ENCODE peak calls at places on chromosomes 3 and 15, in six cellular contexts. R is H1, X is K562, N is GM12878, S is HepG2, G is GM12892. M is an unnamed sample.

GRCh38 chr15:40286061-40286532 is 3.2 kb upstream of the ANKRD63 start:
- DNase-seq in N (no peak), G (no peak), S (no peak), X (no peak), R (no peak), M (no peak)

GRCh38 chr15:92848852-92849598 is 51.1 kb upstream of the CHD2 start:
- DNase-seq in R (no peak), G (peak), X (peak), N (peak), S (no peak), M (no peak)

GRCh38 chr15:65757256-65757655 is 34.8 kb downstream of the DENND4A start:
- DNase-seq in X (peak), N (no peak), R (no peak), G (no peak), S (peak), M (no peak)

GRCh38 chr15:63260786-63261185 is 16.6 kb upstream of the APH1B start:
- DNase-seq in R (no peak), N (no peak), X (no peak), G (no peak), S (peak), M (no peak)

GRCh38 chr3:44865272-44866005 is 3.7 kb downstream of the TMEM42 start:
- DNase-seq in S (no peak), N (no peak), X (no peak), G (no peak), R (no peak), M (no peak)

GRCh38 chr15:47523669-47524068 is 193.6 kb upstream of the SEMA6D start:
- DNase-seq in G (no peak), N (no peak), X (no peak), S (no peak), R (no peak), M (no peak)

GRCh38 chr3:98692787-98693473 is 70.2 kb upstream of the ST3GAL6 start:
- DNase-seq in G (no peak), X (no peak), S (peak), R (no peak), N (no peak), M (no peak)

GRCh38 chr3:183507551-183507950 is 48.0 kb downstream of the KLHL6 start:
- DNase-seq in S (no peak), G (no peak), R (no peak), X (no peak), N (no peak), M (no peak)

GRCh38 chr3:45199837-45200648 is 26.0 kb downstream of the TMEM158 start:
- DNase-seq in S (peak), X (no peak), N (no peak), R (no peak), G (no peak), M (no peak)

DNA sequence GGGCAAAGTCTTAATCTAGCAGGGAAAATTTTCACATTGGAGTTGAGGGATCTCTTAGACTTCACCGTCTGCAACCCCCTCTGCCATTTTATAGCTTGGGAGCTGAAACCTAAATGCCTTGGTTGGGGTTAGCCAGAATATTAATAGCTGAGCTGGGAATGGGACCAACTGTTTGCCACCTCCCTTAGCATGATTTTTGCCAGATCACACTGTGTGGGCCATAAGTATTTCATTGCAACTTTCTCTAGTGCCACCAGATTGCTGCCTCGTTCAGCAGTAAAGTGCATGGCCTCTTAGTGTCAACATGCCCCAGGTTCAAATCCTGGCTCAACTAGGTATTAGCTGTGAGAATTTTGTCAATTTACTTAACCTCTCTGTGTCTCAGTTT is 55.9 kb upstream of the ABHD17C start:
- DNase-seq in G (no peak), N (no peak), R (no peak), S (no peak), X (no peak), M (no peak)
- TF ChIP-seq TAF1 in G (no peak), N (no peak), R (no peak), S (no peak), X (no peak), M (no peak)

GRCh38 chr3:100760377-100760776 is 51.1 kb downstream of the TFG start:
- DNase-seq in R (no peak), S (no peak), X (no peak), N (no peak), G (no peak), M (no peak)

GRCh38 chr3:100761951-100762350 is 52.7 kb downstream of the TFG start:
- DNase-seq in S (no peak), N (no peak), X (no peak), R (no peak), G (no peak), M (no peak)

GRCh38 chr3:100756441-100756840 is 47.1 kb downstream of the TFG start:
- DNase-seq in G (no peak), X (no peak), S (no peak), R (no peak), N (no peak), M (no peak)

GRCh38 chr3:100761211-100761921 is 52.1 kb downstream of the TFG start:
- DNase-seq in X (peak), G (peak), N (no peak), S (peak), R (no peak), M (peak)

DNA sequence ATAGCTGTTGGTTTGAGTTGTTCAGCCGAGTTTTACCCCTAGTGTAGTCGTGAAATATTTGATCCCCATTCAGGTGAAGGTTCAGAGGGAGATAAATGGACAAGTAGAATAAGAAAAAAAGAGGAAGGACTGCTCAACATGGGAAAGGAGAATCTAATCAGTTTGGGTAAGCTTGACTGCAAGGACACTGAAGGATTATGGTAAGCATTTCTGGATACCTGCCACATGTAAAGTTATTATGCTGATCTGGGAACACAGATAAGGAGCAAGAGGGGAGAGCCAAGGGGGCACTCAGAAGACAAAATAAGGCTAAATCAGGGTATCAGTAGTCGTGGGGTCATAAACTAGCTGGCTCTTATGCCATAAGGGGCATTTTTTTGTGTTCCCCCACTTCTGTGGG is 49.9 kb downstream of the TFG start:
- DNase-seq in G (no peak), X (peak), S (no peak), N (no peak), R (no peak), M (no peak)
- TF ChIP-seq POLR2A in G (no peak), X (no peak), S (no peak), N (no peak), R (no peak), M (no peak)

DNA sequence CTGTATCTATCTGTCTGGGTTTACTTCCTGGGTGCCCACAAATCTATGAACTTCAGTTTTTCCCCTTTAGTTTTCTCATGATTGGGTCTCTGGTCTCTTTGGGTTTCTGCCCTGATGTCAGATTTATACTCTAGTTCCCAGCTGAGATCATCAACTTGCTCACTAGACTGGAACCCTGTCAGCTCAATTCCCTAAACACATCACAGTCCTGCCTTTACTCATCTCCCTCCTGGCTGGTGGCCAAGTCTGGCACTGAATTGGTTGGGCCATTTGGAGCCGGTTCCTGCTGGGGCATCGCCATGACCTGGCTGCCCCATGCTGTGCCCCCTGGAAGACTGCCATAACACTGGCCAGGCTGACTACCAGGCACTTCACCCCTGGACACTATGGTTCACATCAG is 345.3 kb downstream of the CHST2 start:
- DNase-seq in X (no peak), R (no peak), G (no peak), S (no peak), N (no peak), M (no peak)
- TF ChIP-seq TAF1 in X (no peak), R (no peak), G (no peak), S (no peak), N (no peak), M (no peak)

GRCh38 chr3:48989796-48990635 is at the start of gene P4HTM:
- DNase-seq in X (peak), S (no peak), N (peak), G (peak), R (peak), M (peak)
- TF ChIP-seq POLR2A in X (no peak), S (no peak), N (peak), G (peak), R (peak), M (no peak)

GRCh38 chr15:75143738-75144334 is 57.8 kb upstream of the C15orf39 start:
- DNase-seq in X (no peak), R (no peak), S (no peak), N (no peak), G (no peak), M (no peak)

GRCh38 chr15:75142499-75142898 is 59.2 kb upstream of the C15orf39 start:
- DNase-seq in R (no peak), G (no peak), N (no peak), X (no peak), S (no peak), M (no peak)

GRCh38 chr15:75148293-75148692 is 53.4 kb upstream of the C15orf39 start:
- DNase-seq in G (no peak), S (no peak), X (no peak), R (no peak), N (no peak), M (no peak)

GRCh38 chr15:75149911-75150709 is 51.6 kb upstream of the C15orf39 start:
- DNase-seq in X (peak), G (no peak), S (no peak), N (no peak), R (no peak), M (no peak)

GRCh38 chr15:75145027-75145841 is 56.4 kb upstream of the C15orf39 start:
- DNase-seq in S (peak), R (no peak), X (no peak), N (no peak), G (no peak), M (no peak)
- TF ChIP-seq TAF1 in S (peak), R (no peak), X (no peak), N (no peak), G (no peak), M (no peak)

DNA sequence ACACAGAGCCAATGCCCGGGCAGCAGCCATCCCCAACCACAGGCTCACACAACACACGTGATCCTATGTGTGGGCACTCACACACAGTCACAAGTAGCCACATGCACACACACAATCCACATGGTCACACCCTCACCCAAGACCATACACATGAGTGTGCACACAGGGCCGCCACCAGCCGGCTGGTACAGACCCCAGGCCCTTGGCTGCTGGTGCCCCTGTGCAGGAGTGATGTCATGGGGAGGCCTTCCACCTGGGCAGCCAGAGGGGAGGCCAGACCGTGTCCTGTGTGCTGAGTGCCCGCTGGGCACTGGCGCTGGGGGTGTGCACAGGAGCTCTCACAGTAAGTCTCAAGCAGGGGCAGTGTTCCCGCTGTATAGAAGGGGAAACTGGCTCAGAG is 36.9 kb downstream of the DNAJB8 start:
- DNase-seq in R (no peak), S (no peak), X (no peak), G (no peak), N (no peak), M (no peak)
- TF ChIP-seq POLR2A in R (no peak), S (no peak), X (no peak), G (no peak), N (no peak), M (no peak)

DNA sequence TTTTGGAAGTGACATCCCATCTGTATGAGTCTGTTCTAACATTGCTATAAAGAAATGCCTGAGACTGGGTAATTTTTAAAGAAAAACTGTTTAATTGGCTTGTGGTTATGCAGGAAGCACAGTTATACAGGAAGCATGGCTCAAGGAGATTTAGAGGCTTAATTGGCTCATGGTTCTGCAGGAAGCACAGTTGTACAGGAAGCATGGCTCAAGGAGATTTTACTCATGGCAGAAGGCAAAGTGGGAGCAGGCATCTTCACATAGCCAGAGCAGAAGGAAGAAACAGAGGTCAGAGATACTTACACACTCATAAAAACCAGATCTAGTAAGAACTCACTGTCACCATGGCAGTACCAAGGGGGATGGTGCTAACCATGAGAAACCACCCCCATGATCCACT is 193.1 kb upstream of the ADAMTS9 start:
- DNase-seq in R (no peak), S (no peak), N (no peak), X (no peak), G (no peak), M (no peak)
- TF ChIP-seq TAF1 in R (no peak), S (no peak), N (no peak), X (no peak), G (no peak), M (no peak)

GRCh38 chr3:64460877-64461276 is 226.9 kb downstream of the ADAMTS9 start:
- DNase-seq in R (no peak), G (no peak), N (no peak), S (no peak), X (no peak), M (no peak)
- TF ChIP-seq POLR2A in R (no peak), G (no peak), N (no peak), S (no peak), X (no peak), M (no peak)

GRCh38 chr3:124269619-124270018 is 277.7 kb upstream of the ROPN1 start:
- DNase-seq in R (no peak), G (no peak), S (no peak), N (no peak), X (no peak), M (no peak)
- TF ChIP-seq TAF1 in R (no peak), G (no peak), S (no peak), N (no peak), X (no peak), M (no peak)

M was measured in GM12891.